ENCODE peak calls at places on chromosome 18, in six cellular contexts. O, G, E, R, W and C are unnamed samples. For H3K9me3, the result is how much of the 10 kb centered on the place peaks cover.

GRCh38 chr18:6444484-6445228 is 29.9 kb upstream of the L3MBTL4 start:
- DNase-seq in G (no peak), E (no peak), W (no peak), O (no peak), R (no peak), C (no peak)

GRCh38 chr18:23487738-23488625 is 15.3 kb upstream of the RMC1 start:
- DNase-seq in E (no peak), O (peak), R (no peak), G (peak), W (no peak), C (no peak)

GRCh38 chr18:47985837-47986236 is 55.4 kb upstream of the SMAD2 start:
- DNase-seq in E (no peak), G (no peak), R (no peak), O (no peak), W (no peak), C (no peak)

GRCh38 chr18:74126684-74127482 is 20.8 kb downstream of the FBXO15 start:
- DNase-seq in O (no peak), G (no peak), E (no peak), R (no peak), W (no peak), C (no peak)

GRCh38 chr18:49135871-49136270 is 185.1 kb upstream of the SMAD7 start:
- DNase-seq in W (no peak), O (no peak), R (no peak), E (no peak), G (no peak), C (peak)

GRCh38 chr18:21115519-21116411 is 4.2 kb upstream of the ROCK1 start:
- DNase-seq in R (no peak), W (no peak), O (no peak), G (no peak), E (no peak), C (no peak)

GRCh38 chr18:48819781-48820482 is 130.8 kb downstream of the SMAD7 start:
- DNase-seq in W (peak), E (peak), R (peak), G (no peak), O (peak), C (no peak)

GRCh38 chr18:57898506-57899124 is 95.5 kb upstream of the ATP8B1 start:
- DNase-seq in G (no peak), R (no peak), O (no peak), W (no peak), E (no peak), C (no peak)

GRCh38 chr18:64693756-64694155 is 544.9 kb upstream of the LINC00305 start:
- DNase-seq in O (no peak), W (no peak), G (no peak), E (no peak), R (no peak), C (no peak)

GRCh38 chr18:74413811-74414210 is 43.3 kb downstream of the DIPK1C start:
- DNase-seq in R (no peak), G (no peak), W (no peak), E (no peak), O (no peak), C (no peak)

GRCh38 chr18:23143059-23143831 is 8.0 kb downstream of the CABLES1 start:
- DNase-seq in G (no peak), E (peak), O (peak), W (no peak), R (no peak), C (no peak)

GRCh38 chr18:40851014-40851429 is 1104.0 kb upstream of the PIK3C3 start:
- DNase-seq in E (no peak), W (no peak), O (no peak), G (no peak), R (no peak), C (no peak)

GRCh38 chr18:30486856-30487255 is 555.7 kb downstream of the DSC3 start:
- DNase-seq in G (no peak), R (no peak), O (no peak), E (no peak), W (no peak), C (no peak)

GRCh38 chr18:23765931-23766330 is 76.7 kb downstream of the LAMA3 start:
- DNase-seq in E (no peak), R (no peak), W (no peak), G (no peak), O (no peak), C (no peak)

GRCh38 chr18:48352051-48352755 is 57.0 kb downstream of the ZBTB7C start:
- DNase-seq in E (no peak), W (no peak), O (no peak), G (no peak), R (no peak), C (no peak)

GRCh38 chr18:62539284-62540168 is 16.7 kb downstream of the ZCCHC2 start:
- DNase-seq in G (no peak), R (no peak), W (no peak), O (no peak), E (no peak), C (no peak)

GRCh38 chr18:45962461-45962860 is 4.7 kb downstream of the EPG5 start:
- DNase-seq in O (no peak), G (peak), R (no peak), E (no peak), W (no peak), C (no peak)

GRCh38 chr18:78721986-78722385 is 257.6 kb upstream of the SALL3 start:
- DNase-seq in G (no peak), R (no peak), O (no peak), E (no peak), W (no peak), C (no peak)

GRCh38 chr18:30775629-30776028 is 266.9 kb downstream of the DSC3 start:
- DNase-seq in R (no peak), W (no peak), O (no peak), E (no peak), G (no peak), C (no peak)

GRCh38 chr18:3966985-3967856 is 487.9 kb downstream of the DLGAP1 start:
- DNase-seq in E (no peak), G (no peak), O (no peak), R (peak), W (no peak), C (no peak)

GRCh38 chr18:57925706-57926105 is 118.3 kb upstream of the NEDD4L start:
- DNase-seq in W (no peak), R (no peak), G (no peak), O (no peak), E (no peak), C (no peak)

GRCh38 chr18:54716586-54716985 is 111.7 kb upstream of the RAB27B start:
- DNase-seq in E (no peak), R (no peak), W (no peak), G (no peak), O (no peak), C (no peak)

GRCh38 chr18:3499498-3499897 is 49.5 kb downstream of the TGIF1 start:
- DNase-seq in O (no peak), E (no peak), W (no peak), R (no peak), G (no peak), C (no peak)

GRCh38 chr18:49731860-49732311 is 81.4 kb downstream of the ACAA2 start:
- DNase-seq in O (no peak), R (no peak), E (no peak), W (no peak), G (no peak), C (no peak)

GRCh38 chr18:56702946-56703345 is 51.8 kb downstream of the WDR7 start:
- DNase-seq in G (no peak), O (no peak), R (no peak), W (no peak), E (no peak), C (peak)

GRCh38 chr18:47582055-47582454 is 330.6 kb upstream of the SKOR2 start:
- DNase-seq in O (no peak), W (no peak), R (no peak), E (no peak), G (no peak), C (no peak)

GRCh38 chr18:36942264-36942663 is 113.3 kb downstream of the KIAA1328 start:
- DNase-seq in G (no peak), O (no peak), R (no peak), W (no peak), E (no peak), C (no peak)

GRCh38 chr18:64747803-64748202 is 598.9 kb upstream of the LINC00305 start:
- DNase-seq in G (no peak), W (no peak), O (no peak), R (no peak), E (no peak), C (peak)

GRCh38 chr18:59704146-59704545 is 6.9 kb upstream of the CCBE1 start:
- DNase-seq in W (no peak), O (no peak), R (no peak), E (no peak), G (no peak), C (no peak)

GRCh38 chr18:76988827-76989646 is 143.5 kb downstream of the MBP start:
- DNase-seq in E (no peak), O (no peak), G (no peak), W (no peak), R (no peak), C (no peak)

GRCh38 chr18:80148316-80149199 is 39.5 kb downstream of the ADNP2 start:
- DNase-seq in E (no peak), R (no peak), O (no peak), G (no peak), W (no peak), C (no peak)

GRCh38 chr18:37179384-37179783 is 350.5 kb downstream of the KIAA1328 start:
- DNase-seq in O (no peak), R (no peak), G (no peak), W (no peak), E (no peak), C (no peak)

GRCh38 chr18:32372381-32373061 is 98.2 kb downstream of the GAREM1 start:
- DNase-seq in W (no peak), O (peak), R (no peak), G (no peak), E (no peak), C (no peak)

GRCh38 chr18:8696749-8697211 is 8.6 kb upstream of the MTCL1 start:
- DNase-seq in G (peak), W (peak), O (peak), R (peak), E (peak), C (peak)

GRCh38 chr18:67367540-67367939 is 149.0 kb downstream of the DSEL start:
- DNase-seq in E (no peak), O (no peak), R (no peak), W (no peak), G (no peak), C (no peak)

GRCh38 chr18:61992285-61992684 is 99.5 kb upstream of the RNF152 start:
- DNase-seq in G (no peak), O (no peak), W (no peak), R (no peak), E (no peak), C (no peak)

GRCh38 chr18:54358495-54358793 is 738 bp downstream of the C18orf54 start:
- DNase-seq in E (no peak), G (no peak), R (peak), O (no peak), W (peak), C (no peak)

GRCh38 chr18:28159055-28159454 is 17.9 kb downstream of the CDH2 start:
- DNase-seq in E (no peak), R (no peak), G (no peak), O (no peak), W (no peak), C (no peak)

GRCh38 chr18:71189581-71189980 is 900.7 kb downstream of the SOCS6 start:
- DNase-seq in O (no peak), E (no peak), G (no peak), R (no peak), W (no peak), C (no peak)

DNA sequence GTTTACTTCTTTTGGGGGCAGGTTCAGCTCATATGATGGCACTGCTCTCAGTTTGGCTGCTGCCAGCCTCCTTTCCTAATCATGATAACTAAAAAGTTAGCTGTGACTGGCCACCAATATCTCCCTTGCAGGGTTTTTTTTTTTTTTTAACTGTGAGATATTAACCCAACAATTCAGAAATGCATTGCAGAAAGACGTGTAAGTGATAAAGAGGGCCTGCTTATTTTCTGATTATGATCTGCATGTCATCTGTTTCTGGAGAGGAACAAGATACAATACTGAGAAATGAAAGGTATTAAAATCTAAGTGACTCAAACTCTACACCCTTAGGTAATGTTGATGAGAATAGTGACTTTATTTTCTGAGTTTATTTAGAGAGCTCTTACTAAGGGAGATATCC is 905.6 kb downstream of the SOCS6 start:
- DNase-seq in O (no peak), G (no peak), E (no peak), W (no peak), R (no peak), C (no peak)
- H3K9me3 ChIP-seq in O (under half), G (under half), E (under half), W (under half), R (under half), C (under half)

DNA sequence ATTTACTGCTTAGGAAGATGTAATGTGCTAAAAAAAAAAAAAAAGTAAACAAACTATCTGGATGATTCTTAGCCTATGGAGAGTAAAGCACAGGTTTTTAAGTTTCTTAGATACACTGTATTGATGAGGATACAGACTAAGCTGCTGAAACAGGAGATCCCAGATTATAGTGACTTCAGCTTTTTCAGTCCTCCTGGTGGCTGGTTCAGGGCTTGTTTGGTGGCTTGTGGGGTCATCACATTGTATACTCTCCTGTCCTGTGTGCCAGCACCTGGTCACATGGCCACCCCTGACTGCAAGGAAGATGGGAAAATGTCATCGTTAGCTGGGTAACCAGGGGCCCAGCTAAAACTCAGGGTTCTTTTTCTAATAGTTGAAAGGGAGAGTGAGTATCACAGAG is 31.4 kb downstream of the RAB31 start:
- DNase-seq in E (no peak), R (no peak), O (no peak), G (no peak), W (no peak), C (no peak)
- TF ChIP-seq CTCF in E (no peak), R (no peak), O (no peak), G (no peak), W (no peak), C (no peak)

DNA sequence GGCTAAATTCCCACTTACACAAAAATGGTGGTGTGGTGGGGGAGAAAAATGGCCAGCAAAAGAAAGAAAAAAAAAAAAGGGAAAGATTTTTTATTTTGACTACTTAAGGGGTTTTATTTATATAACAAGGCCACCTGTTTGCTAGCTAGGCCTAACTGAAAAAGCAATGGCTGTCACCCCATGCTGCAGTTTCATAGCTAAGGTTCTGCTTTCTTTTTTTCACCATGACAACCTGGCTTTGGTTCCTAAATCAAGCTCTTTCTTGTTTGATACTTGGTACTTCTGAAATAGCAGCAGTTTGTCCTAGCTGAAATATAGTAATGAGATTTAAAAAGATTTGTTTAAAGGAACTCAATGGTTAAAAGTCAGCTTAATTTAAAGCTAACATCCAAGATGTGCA is 433.2 kb upstream of the MEX3C start:
- DNase-seq in G (no peak), O (no peak), W (no peak), E (no peak), R (no peak), C (no peak)
- H3K9me3 ChIP-seq in G (under half), O (under half), W (under half), E (under half), R (under half), C (under half)

DNA sequence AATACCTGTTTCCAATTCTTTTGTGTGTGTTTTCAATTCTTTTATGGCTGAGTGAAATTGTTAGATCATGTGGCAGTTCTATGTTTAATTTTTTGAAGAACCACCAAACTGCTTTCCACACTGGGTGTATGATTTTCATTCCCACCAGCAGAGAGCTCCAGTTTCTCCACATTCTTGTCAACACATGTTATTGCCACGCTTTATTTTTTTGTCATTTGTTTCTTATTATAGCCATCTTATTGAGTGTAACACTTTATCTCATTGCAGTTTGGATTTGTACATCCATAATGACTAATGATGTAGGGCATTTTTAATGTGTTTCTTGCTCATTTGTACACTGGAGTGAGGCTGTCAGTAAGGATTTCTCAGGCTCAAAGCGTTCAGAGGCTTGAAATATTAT is 184.3 kb downstream of the PIEZO2 start:
- DNase-seq in G (no peak), E (no peak), W (no peak), R (no peak), O (no peak), C (no peak)
- TF ChIP-seq CTCF in G (no peak), E (no peak), W (no peak), R (no peak), O (no peak), C (no peak)

GRCh38 chr18:71287268-71287667 is 998.4 kb downstream of the SOCS6 start:
- DNase-seq in O (no peak), E (no peak), G (no peak), R (no peak), W (no peak), C (no peak)
- H3K9me3 ChIP-seq in O (under half), E (under half), G (under half), R (under half), W (under half), C (under half)

GRCh38 chr18:1499265-1499664 is 594.6 kb downstream of the ADCYAP1 start:
- DNase-seq in E (no peak), R (no peak), W (no peak), O (no peak), G (no peak), C (no peak)
- TF ChIP-seq CTCF in E (no peak), R (no peak), W (no peak), O (no peak), G (no peak), C (peak)

GRCh38 chr18:13522861-13523660 is 203.3 kb downstream of the FAM210A start:
- DNase-seq in R (no peak), G (no peak), W (no peak), E (no peak), O (no peak), C (no peak)

GRCh38 chr18:13520306-13520705 is 206.1 kb downstream of the FAM210A start:
- DNase-seq in G (no peak), O (no peak), R (peak), E (no peak), W (no peak), C (no peak)

GRCh38 chr18:13520741-13521140 is 205.6 kb downstream of the FAM210A start:
- DNase-seq in R (no peak), O (no peak), E (no peak), G (no peak), W (no peak), C (no peak)

GRCh38 chr18:13524054-13524453 is 202.3 kb downstream of the FAM210A start:
- DNase-seq in G (no peak), R (no peak), W (no peak), O (no peak), E (no peak), C (no peak)

GRCh38 chr18:13521418-13521817 is 204.9 kb downstream of the FAM210A start:
- DNase-seq in W (no peak), G (no peak), R (no peak), E (no peak), O (no peak), C (no peak)
- H3K9me3 ChIP-seq in W (under half), G (under half), R (under half), E (under half), O (under half), C (under half)